ENCODE peak calls at places on chromosomes 3 and 15, in ten cellular contexts. V is stimulated activated CD8-positive, alpha-beta memory T cell treated with anti-CD3 and anti-CD28 coated beads, Interleukin-7, amount 100 ng/mL, for 48 hours; F is KBM-7; Y is dermis microvascular lymphatic vessel endothelial cell; U is AG04449; Q is Daoy; C is T-helper 1 cell; E is PC-3; D is GM20000; B is cardiac fibroblast. G is an unnamed sample.

GRCh38 chr3:156181509-156181908 is 61.1 kb downstream of the KCNAB1 start:
- DNase-seq in E (peak), V (no peak), C (no peak), Q (peak), F (no peak), U (no peak), Y (no peak), B (peak), D (no peak), G (no peak)

GRCh38 chr3:58047806-58048205 is 39.6 kb downstream of the FLNB start:
- DNase-seq in D (no peak), E (peak), U (no peak), B (peak), Y (peak), Q (peak), F (no peak), V (no peak), C (no peak), G (no peak)

GRCh38 chr3:105835606-105836005 is 33.2 kb downstream of the CBLB start:
- DNase-seq in V (no peak), Q (no peak), E (peak), D (no peak), C (no peak), F (no peak), B (no peak), Y (no peak), U (no peak), G (peak)

GRCh38 chr3:191068946-191069813 is 129.9 kb upstream of the OSTN start:
- DNase-seq in Q (no peak), B (peak), V (no peak), D (no peak), Y (peak), C (no peak), E (peak), F (no peak), U (no peak), G (no peak)

GRCh38 chr15:70140543-70141375 is 43.0 kb upstream of the TLE3 start:
- DNase-seq in V (no peak), B (peak), C (peak), E (no peak), Y (peak), D (peak), U (no peak), F (peak), Q (peak), G (no peak)

GRCh38 chr3:184696643-184697042 is 15.2 kb downstream of the MAGEF1 start:
- DNase-seq in B (no peak), E (no peak), F (no peak), V (no peak), U (no peak), Q (no peak), C (no peak), Y (no peak), D (no peak), G (no peak)

GRCh38 chr15:52348056-52348745 is 52.6 kb upstream of the MYO5C start:
- DNase-seq in U (no peak), V (no peak), B (peak), Y (no peak), E (peak), C (no peak), F (no peak), D (no peak), Q (no peak), G (no peak)

GRCh38 chr3:106769045-106769444 is 608.2 kb upstream of the CCDC54 start:
- DNase-seq in B (no peak), U (no peak), C (no peak), F (no peak), D (no peak), V (no peak), Y (no peak), E (no peak), Q (no peak), G (no peak)

GRCh38 chr15:45594835-45595530 is 7.8 kb downstream of the BLOC1S6 start:
- DNase-seq in U (no peak), Q (no peak), B (no peak), V (no peak), F (no peak), Y (no peak), E (peak), C (no peak), D (no peak), G (no peak)

GRCh38 chr3:64484289-64484992 is 203.4 kb downstream of the ADAMTS9 start:
- DNase-seq in V (peak), F (peak), Y (peak), E (peak), Q (peak), B (peak), D (peak), C (peak), U (no peak), G (peak)

GRCh38 chr3:180646187-180646790 is 33.0 kb downstream of the CCDC39 start:
- DNase-seq in C (no peak), E (peak), U (no peak), D (no peak), Y (no peak), B (peak), F (peak), Q (no peak), V (no peak), G (no peak)

GRCh38 chr3:32780735-32781210 is 37.0 kb upstream of the TRIM71 start:
- DNase-seq in D (peak), C (no peak), U (no peak), F (peak), Y (peak), V (no peak), B (peak), E (peak), Q (peak), G (no peak)

GRCh38 chr15:77975332-77976119 is 102.0 kb downstream of the TBC1D2B start:
- DNase-seq in C (no peak), Q (no peak), D (no peak), E (no peak), F (no peak), Y (no peak), B (no peak), V (no peak), U (no peak), G (no peak)

GRCh38 chr3:85170646-85171045 is 211.9 kb downstream of the CADM2 start:
- DNase-seq in Y (no peak), F (no peak), Q (no peak), U (no peak), C (no peak), D (no peak), E (peak), B (no peak), V (no peak), G (no peak)

GRCh38 chr3:112132975-112133448 is at the start of gene GCSAM:
- DNase-seq in U (no peak), Q (no peak), F (peak), Y (no peak), D (peak), V (no peak), B (peak), C (peak), E (no peak), G (no peak)

G was measured in NCI-H2029 treated with DMSO at 0.1 percent for 48 hours.